ENCODE peak calls at places on chromosomes 16 and 17, in seven cellular contexts. R, F, C, I, U, A and J are unnamed samples.

GRCh38 chr17:73433501-73433900 is 121.7 kb upstream of the CDC42EP4 start:
- DNase-seq in R (no peak), F (no peak), C (no peak), I (no peak), U (no peak), A (no peak), J (no peak)

GRCh38 chr17:38451840-38452529 is 23.7 kb downstream of the ARHGAP23 start:
- DNase-seq in R (no peak), F (peak), C (peak), I (no peak), U (peak), A (no peak), J (no peak)

GRCh38 chr17:58337600-58338453 is 9.2 kb upstream of the TSPOAP1 start:
- DNase-seq in R (no peak), F (peak), C (peak), I (peak), U (peak), A (peak), J (peak)

GRCh38 chr17:8126306-8127066 is 2.6 kb upstream of the HES7 start:
- DNase-seq in R (peak), F (peak), C (no peak), I (peak), U (peak), A (no peak), J (peak)

GRCh38 chr16:7026639-7027038 is 306.0 kb upstream of the RBFOX1 start:
- DNase-seq in R (no peak), F (no peak), C (no peak), I (no peak), U (no peak), A (no peak), J (no peak)

GRCh38 chr17:73969956-73970355 is 233.5 kb upstream of the RPL38 start:
- DNase-seq in R (no peak), F (no peak), C (peak), I (no peak), U (no peak), A (peak), J (peak)

GRCh38 chr16:15575293-15576049 is 67.5 kb downstream of the MARF1 start:
- DNase-seq in R (no peak), F (no peak), C (no peak), I (no peak), U (no peak), A (no peak), J (no peak)

GRCh38 chr17:77555110-77555509 is 403.4 kb upstream of the TNRC6C start:
- DNase-seq in R (no peak), F (no peak), C (no peak), I (no peak), U (no peak), A (no peak), J (peak)

GRCh38 chr16:24035127-24035842 is 199.5 kb downstream of the PRKCB start:
- DNase-seq in R (no peak), F (no peak), C (no peak), I (no peak), U (no peak), A (no peak), J (peak)

GRCh38 chr16:450385-450784 is 24.9 kb downstream of the RAB11FIP3 start:
- DNase-seq in R (no peak), F (no peak), C (no peak), I (no peak), U (no peak), A (no peak), J (no peak)

GRCh38 chr17:81707725-81708646 is 4.1 kb upstream of the SLC25A10 start:
- DNase-seq in R (no peak), F (no peak), C (no peak), I (no peak), U (no peak), A (no peak), J (peak)

GRCh38 chr16:23248261-23249194 is 53.6 kb upstream of the SCNN1B start:
- DNase-seq in R (no peak), F (no peak), C (no peak), I (no peak), U (no peak), A (no peak), J (no peak)

GRCh38 chr16:813204-813915 is 12.8 kb upstream of the GNG13 start:
- DNase-seq in R (peak), F (peak), C (peak), I (peak), U (no peak), A (no peak), J (peak)

GRCh38 chr17:79508291-79508716 is 102.5 kb downstream of the RBFOX3 start:
- DNase-seq in R (no peak), F (no peak), C (no peak), I (no peak), U (no peak), A (no peak), J (peak)

GRCh38 chr16:89289428-89290395 is 72.2 kb downstream of the ZNF778 start:
- DNase-seq in R (peak), F (peak), C (peak), I (peak), U (peak), A (peak), J (peak)

GRCh38 chr16:79595261-79595660 is 5.3 kb downstream of the MAF start:
- DNase-seq in R (no peak), F (no peak), C (no peak), I (no peak), U (no peak), A (no peak), J (no peak)

GRCh38 chr16:25523183-25523582 is 168.6 kb upstream of the HS3ST4 start:
- DNase-seq in R (no peak), F (no peak), C (no peak), I (no peak), U (no peak), A (no peak), J (no peak)

GRCh38 chr17:35666967-35667552 is 64.4 kb upstream of the RASL10B start:
- DNase-seq in R (no peak), F (no peak), C (no peak), I (no peak), U (no peak), A (no peak), J (no peak)

GRCh38 chr16:13471036-13471435 is 448.9 kb upstream of the ERCC4 start:
- DNase-seq in R (no peak), F (no peak), C (no peak), I (no peak), U (no peak), A (no peak), J (no peak)

GRCh38 chr17:64496348-64496785 is 487 bp downstream of the POLG2 start:
- DNase-seq in R (no peak), F (no peak), C (no peak), I (no peak), U (no peak), A (no peak), J (no peak)

GRCh38 chr17:62931101-62931500 is 34.9 kb upstream of the TANC2 start:
- DNase-seq in R (no peak), F (no peak), C (no peak), I (no peak), U (no peak), A (no peak), J (no peak)

GRCh38 chr17:60356947-60357346 is 35.0 kb downstream of the USP32 start:
- DNase-seq in R (no peak), F (no peak), C (no peak), I (no peak), U (no peak), A (no peak), J (no peak)

GRCh38 chr17:285751-286422 is 66.7 kb downstream of the RPH3AL start:
- DNase-seq in R (no peak), F (peak), C (peak), I (peak), U (no peak), A (peak), J (no peak)

GRCh38 chr17:74860999-74861553 is 1.4 kb upstream of the GRIN2C start:
- DNase-seq in R (no peak), F (no peak), C (no peak), I (no peak), U (no peak), A (no peak), J (peak)

GRCh38 chr17:82793974-82794620 is 42.2 kb downstream of the TBCD start:
- DNase-seq in R (no peak), F (no peak), C (no peak), I (no peak), U (no peak), A (peak), J (no peak)

GRCh38 chr17:31778538-31778937 is 80.5 kb downstream of the COPRS start:
- DNase-seq in R (no peak), F (no peak), C (no peak), I (no peak), U (peak), A (no peak), J (no peak)

GRCh38 chr17:29156781-29157180 is 23.4 kb downstream of the MYO18A start:
- DNase-seq in R (no peak), F (no peak), C (no peak), I (no peak), U (no peak), A (no peak), J (no peak)

GRCh38 chr17:49210158-49211029 is at the start of the genes ABI3 and GNGT2:
- DNase-seq in R (no peak), F (peak), C (peak), I (no peak), U (peak), A (no peak), J (peak)
- TF ChIP-seq POLR2A in R (no peak), F (no peak), C (peak), I (no peak), U (no peak), A (no peak), J (peak)

DNA sequence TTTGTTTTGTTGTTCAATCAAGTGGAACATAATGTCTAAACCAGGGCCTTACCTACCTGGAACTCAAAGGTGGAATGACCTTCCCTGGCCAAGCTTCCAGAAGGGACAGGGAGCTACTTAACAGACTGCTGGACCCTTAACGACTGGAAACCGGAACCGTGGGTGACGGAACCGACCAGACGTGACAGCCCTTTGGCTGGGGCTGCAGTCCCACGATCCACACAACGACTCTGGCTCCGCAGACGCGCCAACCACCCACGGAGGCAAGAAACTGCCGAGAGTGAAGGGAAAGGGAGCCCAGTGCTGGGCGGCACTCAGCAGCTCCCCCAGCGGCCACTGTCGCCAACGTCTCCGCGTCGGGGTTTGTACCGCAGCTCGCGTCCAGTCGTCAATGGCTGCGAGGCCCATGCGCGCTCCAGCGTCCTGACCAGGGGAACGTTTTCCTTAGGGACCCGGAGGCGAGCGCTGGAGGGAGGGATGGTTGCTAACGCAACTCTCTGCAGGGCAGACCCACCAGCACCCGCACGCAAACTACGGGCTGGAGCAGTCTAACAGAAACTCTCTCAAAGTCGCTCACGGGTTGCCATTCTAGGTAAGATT is 5.5 kb upstream of the KIF22 start:
- DNase-seq in R (no peak), F (peak), C (peak), I (peak), U (peak), A (peak), J (peak)
- TF ChIP-seq CTCF in R (no peak), F (peak), C (peak), I (peak), U (peak), A (peak), J (peak)

DNA sequence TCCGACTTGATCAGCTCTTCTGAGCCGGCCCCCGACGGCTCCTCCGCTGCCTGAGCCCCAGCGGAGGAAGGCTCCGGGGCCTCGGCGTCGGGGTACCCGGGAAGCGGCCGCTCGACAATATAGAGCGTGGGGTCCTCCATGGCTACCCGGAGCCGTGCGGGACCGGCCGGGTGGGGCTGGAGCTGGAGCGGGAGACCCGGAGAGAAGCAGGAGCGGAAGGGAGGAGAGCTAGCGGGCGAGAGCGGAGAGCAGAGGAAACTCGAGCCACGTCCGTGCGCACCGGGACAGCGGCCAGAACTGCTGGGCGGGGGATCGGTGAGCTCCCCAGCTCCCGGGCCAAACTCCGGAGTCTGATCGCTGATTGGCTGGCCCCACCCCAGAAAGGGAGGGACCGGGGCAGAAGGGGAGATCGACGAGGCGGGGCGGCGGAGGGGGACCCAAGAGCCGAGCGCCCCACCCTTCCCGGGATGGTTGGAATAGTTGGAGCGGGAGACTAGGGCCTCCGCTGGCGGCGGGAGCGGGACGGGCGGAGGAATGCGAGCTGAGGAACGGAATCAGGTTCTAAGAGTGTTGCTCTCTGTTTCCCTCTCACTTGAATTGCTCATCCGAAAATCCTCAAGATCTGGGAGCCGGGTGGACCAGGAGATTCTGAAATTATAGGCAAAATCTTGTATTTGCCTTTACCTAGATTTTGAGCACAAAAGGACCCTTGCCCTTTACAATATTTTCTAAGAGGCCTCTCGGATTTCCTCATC is at the start of gene CAVIN1:
- DNase-seq in R (peak), F (peak), C (peak), I (peak), U (peak), A (peak), J (peak)
- TF ChIP-seq POLR2A in R (peak), F (peak), C (peak), I (peak), U (peak), A (peak), J (peak)

GRCh38 chr16:87185313-87185712 is 131.9 kb downstream of the C16orf95 start:
- DNase-seq in R (no peak), F (no peak), C (no peak), I (no peak), U (no peak), A (no peak), J (no peak)
- TF ChIP-seq CTCF in R (no peak), F (no peak), C (no peak), I (no peak), U (no peak), A (no peak), J (no peak)

GRCh38 chr16:21302454-21302853 is 24.4 kb upstream of the CRYM start:
- DNase-seq in R (no peak), F (no peak), C (no peak), I (no peak), U (no peak), A (no peak), J (no peak)

GRCh38 chr16:21302898-21303528 is 24.9 kb upstream of the CRYM start:
- DNase-seq in R (peak), F (no peak), C (no peak), I (no peak), U (no peak), A (no peak), J (no peak)

GRCh38 chr16:21301895-21302291 is 23.8 kb upstream of the CRYM start:
- DNase-seq in R (no peak), F (no peak), C (no peak), I (no peak), U (no peak), A (no peak), J (no peak)

GRCh38 chr16:21300309-21301167 is 22.4 kb upstream of the CRYM start:
- DNase-seq in R (peak), F (peak), C (peak), I (peak), U (peak), A (peak), J (peak)

DNA sequence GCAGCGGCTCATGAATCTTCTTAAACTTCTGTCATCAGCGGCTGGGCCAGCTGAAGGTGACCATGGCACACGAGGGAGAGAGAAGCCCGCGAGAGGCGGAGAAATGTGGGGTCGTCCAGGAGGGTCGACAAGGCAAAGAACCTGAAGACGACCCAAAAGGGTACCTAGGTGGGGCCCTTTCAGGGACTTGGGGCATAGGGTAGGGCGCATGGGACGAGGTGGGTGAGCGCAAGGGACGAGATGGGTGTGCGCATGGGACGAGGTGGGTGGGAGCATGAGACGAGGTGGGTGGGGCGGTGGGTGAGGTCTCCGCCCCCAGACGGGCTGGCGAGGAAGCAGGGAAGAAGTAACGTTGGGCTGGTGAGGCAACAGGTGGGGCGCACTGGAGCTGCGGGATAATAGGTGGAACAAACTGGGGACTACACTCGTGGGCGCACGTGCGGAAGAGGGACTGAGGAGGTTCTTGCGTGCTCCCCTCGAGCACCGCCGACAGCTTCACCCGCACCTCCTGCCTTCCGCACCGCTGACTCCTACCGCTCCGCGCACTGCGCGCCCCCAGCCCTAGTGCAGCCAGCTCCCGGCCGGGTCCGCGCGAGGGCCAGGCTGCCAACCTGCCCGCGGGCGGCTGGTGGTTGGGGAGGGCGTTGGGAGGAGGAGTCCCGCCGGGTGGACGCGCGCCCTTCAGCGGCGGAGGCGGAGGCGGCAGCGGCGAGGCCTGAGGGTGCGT is 23.2 kb upstream of the CRYM start:
- DNase-seq in R (peak), F (peak), C (peak), I (peak), U (peak), A (peak), J (peak)
- TF ChIP-seq POLR2A in R (peak), F (no peak), C (no peak), I (peak), U (no peak), A (no peak), J (no peak)

DNA sequence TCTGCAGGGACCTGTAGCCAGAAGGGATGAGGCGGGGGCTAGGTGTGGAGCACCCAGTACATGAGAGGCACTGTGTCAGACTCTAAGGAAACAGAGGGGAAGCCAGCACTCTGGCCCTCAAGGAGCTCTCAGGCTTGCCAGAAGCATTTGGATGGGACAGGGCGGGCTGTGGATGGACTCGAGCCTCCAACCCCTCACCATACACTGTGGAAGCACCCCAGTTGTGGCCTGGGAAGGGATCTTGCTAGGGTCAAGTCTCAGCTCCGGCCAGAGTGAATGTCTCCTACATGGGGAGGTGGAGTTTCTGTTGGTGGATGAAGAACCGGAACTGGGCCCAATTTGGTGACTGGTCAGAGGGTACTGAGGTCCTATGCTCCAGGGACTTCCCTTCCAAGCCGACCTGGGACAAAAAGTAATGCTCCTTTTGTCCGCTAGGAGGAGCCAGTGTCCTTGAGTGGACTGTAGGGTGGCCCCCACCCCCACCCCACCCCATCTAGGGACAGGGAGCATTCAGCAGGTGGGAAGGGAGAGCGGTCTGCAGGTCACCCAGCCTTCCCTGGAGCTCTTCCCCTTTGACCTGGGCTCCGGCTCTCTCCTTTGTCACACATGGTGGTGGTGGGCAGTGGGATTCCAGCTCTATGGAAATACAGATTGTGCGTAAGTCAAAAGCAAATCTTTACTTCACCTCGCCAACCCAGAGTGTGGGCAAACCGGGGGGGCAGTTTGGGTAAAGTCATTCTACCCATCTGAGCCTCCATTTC is 20.3 kb upstream of the PHB1 start:
- DNase-seq in R (peak), F (no peak), C (no peak), I (peak), U (peak), A (no peak), J (no peak)
- TF ChIP-seq CTCF in R (peak), F (no peak), C (peak), I (peak), U (peak), A (peak), J (peak)